ENCODE peak calls at places on chromosome 3, in five cellular contexts. I is activated CD8-positive, alpha-beta memory T cell treated with anti-CD3 and anti-CD28 coated beads, Interleukin-2, amount 50 U/mL, for 48 hours; O is ELR; H is cardiac fibroblast; B is A673. T is an unnamed sample.

GRCh38 chr3:79497447-79498111 is 270.2 kb downstream of the ROBO1 start:
- DNase-seq in I (no peak), B (peak), H (peak), O (peak), T (peak)

GRCh38 chr3:156605686-156606605 is 51.0 kb upstream of the SSR3 start:
- DNase-seq in I (no peak), B (peak), O (peak), H (peak), T (peak)

GRCh38 chr3:95705786-95706418 is 1108.5 kb upstream of the EPHA6 start:
- DNase-seq in B (no peak), I (no peak), O (no peak), H (no peak), T (no peak)

GRCh38 chr3:134426660-134427181 is 52.5 kb upstream of the AMOTL2 start:
- DNase-seq in B (no peak), H (peak), I (no peak), O (peak), T (no peak)

GRCh38 chr3:12900885-12901411 is 59.6 kb upstream of the RPL32 start:
- DNase-seq in I (no peak), B (no peak), O (no peak), H (no peak), T (no peak)

GRCh38 chr3:23806322-23807160 is 786 bp downstream of the UBE2E1 start:
- DNase-seq in I (peak), H (no peak), B (peak), O (peak), T (peak)

GRCh38 chr3:130906374-130906995 is 12.6 kb downstream of the ATP2C1 start:
- DNase-seq in I (no peak), O (peak), H (peak), B (no peak), T (no peak)

GRCh38 chr3:126567696-126568438 is 9.1 kb upstream of the C3orf22 start:
- DNase-seq in O (no peak), I (no peak), H (no peak), B (no peak), T (peak)

GRCh38 chr3:79012530-79012913 is 755.3 kb downstream of the ROBO1 start:
- DNase-seq in O (no peak), I (no peak), B (no peak), H (no peak), T (no peak)

GRCh38 chr3:127589600-127590281 is 792 bp downstream of the TPRA1 start:
- DNase-seq in O (peak), B (no peak), H (peak), I (no peak), T (peak)

GRCh38 chr3:16297991-16298885 is 33.2 kb downstream of the OXNAD1 start:
- DNase-seq in O (no peak), B (no peak), H (no peak), I (no peak), T (no peak)

GRCh38 chr3:139284221-139284620 is 59.6 kb upstream of the MRPS22 start:
- DNase-seq in O (peak), I (no peak), B (no peak), H (no peak), T (no peak)

GRCh38 chr3:126003447-126004190 is 34.6 kb downstream of the ROPN1B start:
- DNase-seq in B (no peak), I (no peak), H (no peak), O (no peak), T (no peak)

GRCh38 chr3:122310361-122310760 is 14.7 kb upstream of the CSTA start:
- DNase-seq in I (no peak), H (no peak), O (no peak), B (no peak), T (no peak)

GRCh38 chr3:43379343-43379742 is 93.0 kb downstream of the SNRK start:
- DNase-seq in I (no peak), O (peak), B (no peak), H (peak), T (no peak)

GRCh38 chr3:196942915-196943277 is 568 bp upstream of the NCBP2 start:
- DNase-seq in H (peak), O (peak), I (peak), B (peak), T (no peak)

GRCh38 chr3:181727122-181728036 is 15.7 kb downstream of the SOX2 start:
- DNase-seq in I (no peak), O (no peak), H (no peak), B (no peak), T (peak)

GRCh38 chr3:25119682-25120081 is 308.4 kb upstream of the RARB start:
- DNase-seq in B (no peak), I (no peak), H (no peak), O (no peak), T (no peak)

GRCh38 chr3:169661567-169662214 is 1.8 kb downstream of the MECOM start:
- DNase-seq in H (peak), O (peak), I (peak), B (peak), T (peak)

GRCh38 chr3:46848271-46849097 is 14.8 kb downstream of the MYL3 start:
- DNase-seq in B (peak), H (peak), I (peak), O (peak), T (peak)

GRCh38 chr3:30130391-30130790 is 476.0 kb upstream of the TGFBR2 start:
- DNase-seq in O (no peak), H (no peak), B (no peak), I (no peak), T (no peak)

GRCh38 chr3:128133273-128133883 is 9.8 kb upstream of the RUVBL1 start:
- DNase-seq in H (peak), O (peak), I (no peak), B (peak), T (peak)

GRCh38 chr3:77686560-77686959 is 646.7 kb downstream of the ROBO2 start:
- DNase-seq in O (no peak), H (no peak), B (no peak), I (no peak), T (no peak)

GRCh38 chr3:31776016-31776415 is 205.0 kb downstream of the OSBPL10 start:
- DNase-seq in H (peak), I (no peak), O (no peak), B (peak), T (no peak)